ENCODE peak calls at places on chromosome 18, in five cellular contexts. One of them, this sample, is unnamed.

GRCh38 chr18:69898241-69898861 is 49.3 kb downstream of the CD226 start:
- DNase-seq in heart left ventricle: no peak
- DNase-seq in tibial nerve: no peak
- DNase-seq in right lobe of liver: no peak
- DNase-seq in body of pancreas: no peak
- DNase-seq in this sample: no peak

GRCh38 chr18:69838620-69839411 is 108.9 kb downstream of the CD226 start:
- DNase-seq in heart left ventricle: no peak
- DNase-seq in tibial nerve: no peak
- DNase-seq in right lobe of liver: no peak
- DNase-seq in body of pancreas: no peak
- DNase-seq in this sample: peak; percentile 34

GRCh38 chr18:5294618-5295230 is 802 bp downstream of the ZBTB14 start:
- DNase-seq in tibial nerve: no peak
- DNase-seq in heart left ventricle: peak; percentile 77
- DNase-seq in body of pancreas: no peak
- DNase-seq in right lobe of liver: peak; percentile 72
- DNase-seq in this sample: peak; percentile 44

GRCh38 chr18:39742015-39742466 is 2176.4 kb upstream of the CELF4 start:
- DNase-seq in right lobe of liver: no peak
- DNase-seq in body of pancreas: no peak
- DNase-seq in heart left ventricle: no peak
- DNase-seq in tibial nerve: no peak
- DNase-seq in this sample: no peak

GRCh38 chr18:40037386-40037785 is 1917.6 kb upstream of the PIK3C3 start:
- DNase-seq in body of pancreas: no peak
- DNase-seq in heart left ventricle: no peak
- DNase-seq in tibial nerve: no peak
- DNase-seq in right lobe of liver: no peak
- DNase-seq in this sample: no peak

GRCh38 chr18:64872710-64873458 is 724.0 kb upstream of the LINC00305 start:
- DNase-seq in body of pancreas: no peak
- DNase-seq in heart left ventricle: no peak
- DNase-seq in tibial nerve: no peak
- DNase-seq in right lobe of liver: no peak
- DNase-seq in this sample: no peak

GRCh38 chr18:75003089-75003488 is 205.8 kb downstream of the PTGR3 start:
- DNase-seq in tibial nerve: no peak
- DNase-seq in heart left ventricle: no peak
- DNase-seq in body of pancreas: no peak
- DNase-seq in right lobe of liver: no peak
- DNase-seq in this sample: no peak

GRCh38 chr18:60739212-60739611 is 366.6 kb upstream of the MC4R start:
- DNase-seq in body of pancreas: no peak
- DNase-seq in heart left ventricle: no peak
- DNase-seq in right lobe of liver: no peak
- DNase-seq in tibial nerve: no peak
- DNase-seq in this sample: no peak

GRCh38 chr18:26536032-26536431 is 12.3 kb downstream of the KCTD1 start:
- DNase-seq in right lobe of liver: no peak
- DNase-seq in body of pancreas: no peak
- DNase-seq in tibial nerve: no peak
- DNase-seq in heart left ventricle: no peak
- DNase-seq in this sample: no peak

GRCh38 chr18:30889582-30890301 is 152.8 kb downstream of the DSC3 start:
- DNase-seq in tibial nerve: no peak
- DNase-seq in heart left ventricle: no peak
- DNase-seq in body of pancreas: no peak
- DNase-seq in right lobe of liver: no peak
- DNase-seq in this sample: no peak

GRCh38 chr18:48161911-48162698 is 231.6 kb upstream of the SMAD2 start:
- DNase-seq in tibial nerve: no peak
- DNase-seq in body of pancreas: peak; percentile 71
- DNase-seq in right lobe of liver: no peak
- DNase-seq in heart left ventricle: peak; percentile 68
- DNase-seq in this sample: peak; percentile 59
- TF ChIP-seq POLR2A in tibial nerve: no peak
- TF ChIP-seq POLR2A in body of pancreas: no peak
- TF ChIP-seq POLR2A in right lobe of liver: no peak
- TF ChIP-seq POLR2A in heart left ventricle: no peak
- TF ChIP-seq POLR2A in this sample: peak; percentile 5

DNA sequence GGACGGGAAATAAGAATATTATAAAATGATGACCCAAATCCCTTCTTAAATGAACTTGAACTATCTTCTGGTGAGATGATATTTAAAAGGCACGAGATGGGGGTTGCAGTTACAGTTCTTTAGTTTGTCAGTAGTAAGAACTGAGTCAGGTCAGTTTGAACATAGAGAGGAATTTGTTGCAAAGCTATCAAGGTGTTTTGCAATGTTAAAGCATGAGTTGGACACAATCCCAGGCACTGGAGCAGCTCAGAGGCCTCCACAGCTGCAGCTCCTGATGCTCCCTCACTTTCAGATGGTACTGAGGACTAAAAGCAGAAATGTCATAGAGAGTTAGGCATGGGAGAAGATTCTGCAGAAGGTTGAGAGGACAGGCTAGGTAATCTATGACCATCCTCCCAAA is 236.0 kb downstream of the BCL2 start:
- DNase-seq in right lobe of liver: no peak
- DNase-seq in heart left ventricle: no peak
- DNase-seq in tibial nerve: no peak
- DNase-seq in body of pancreas: no peak
- DNase-seq in this sample: no peak
- TF ChIP-seq POLR2A in right lobe of liver: no peak
- TF ChIP-seq POLR2A in heart left ventricle: no peak
- TF ChIP-seq POLR2A in tibial nerve: no peak
- TF ChIP-seq POLR2A in body of pancreas: no peak
- TF ChIP-seq POLR2A in this sample: no peak

GRCh38 chr18:57922885-57923284 is 119.8 kb upstream of the ATP8B1 start:
- DNase-seq in body of pancreas: no peak
- DNase-seq in right lobe of liver: no peak
- DNase-seq in tibial nerve: no peak
- DNase-seq in heart left ventricle: no peak
- DNase-seq in this sample: no peak
- TF ChIP-seq POLR2A in body of pancreas: no peak
- TF ChIP-seq POLR2A in right lobe of liver: no peak
- TF ChIP-seq POLR2A in tibial nerve: no peak
- TF ChIP-seq POLR2A in heart left ventricle: no peak
- TF ChIP-seq POLR2A in this sample: no peak

DNA sequence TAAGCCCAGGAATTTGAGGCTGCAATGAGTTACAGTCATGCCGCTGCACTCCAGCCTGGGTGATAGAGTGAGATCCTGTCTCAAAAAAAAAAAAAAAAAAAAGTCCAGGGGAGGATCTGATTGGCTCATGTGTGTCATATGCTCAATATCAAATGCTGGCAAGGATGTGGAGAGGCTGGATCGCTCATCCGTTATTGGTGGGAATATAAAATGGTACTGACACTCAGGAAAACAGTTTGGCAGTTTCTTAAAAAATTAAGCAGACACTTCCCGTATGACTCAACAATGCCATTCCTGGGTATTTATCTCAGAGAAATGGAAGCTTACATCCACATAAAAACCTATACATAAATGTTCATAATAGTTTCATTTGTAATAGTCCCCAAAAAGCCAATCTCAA is 68.9 kb downstream of the MEX3C start:
- DNase-seq in heart left ventricle: no peak
- DNase-seq in tibial nerve: no peak
- DNase-seq in body of pancreas: no peak
- DNase-seq in right lobe of liver: no peak
- DNase-seq in this sample: no peak
- TF ChIP-seq POLR2A in heart left ventricle: no peak
- TF ChIP-seq POLR2A in tibial nerve: no peak
- TF ChIP-seq POLR2A in body of pancreas: no peak
- TF ChIP-seq POLR2A in right lobe of liver: no peak
- TF ChIP-seq POLR2A in this sample: no peak

GRCh38 chr18:21612125-21613100 is at the start of gene SNRPD1:
- DNase-seq in heart left ventricle: peak; percentile 91
- DNase-seq in body of pancreas: peak; percentile 84
- DNase-seq in right lobe of liver: peak; percentile 90
- DNase-seq in tibial nerve: peak; percentile 63
- DNase-seq in this sample: peak; percentile 73
- TF ChIP-seq POLR2A in heart left ventricle: peak; percentile 35
- TF ChIP-seq POLR2A in body of pancreas: peak; percentile 86
- TF ChIP-seq POLR2A in right lobe of liver: peak; percentile 76
- TF ChIP-seq POLR2A in tibial nerve: no peak
- TF ChIP-seq POLR2A in this sample: peak; percentile 84

GRCh38 chr18:79381811-79382311 is 13.9 kb upstream of the NFATC1 start:
- DNase-seq in body of pancreas: no peak
- DNase-seq in right lobe of liver: no peak
- DNase-seq in tibial nerve: no peak
- DNase-seq in heart left ventricle: no peak
- DNase-seq in this sample: no peak

GRCh38 chr18:79379931-79380815 is 15.6 kb upstream of the NFATC1 start:
- DNase-seq in tibial nerve: no peak
- DNase-seq in body of pancreas: no peak
- DNase-seq in right lobe of liver: no peak
- DNase-seq in heart left ventricle: no peak
- DNase-seq in this sample: no peak

GRCh38 chr18:79379251-79379905 is 16.4 kb upstream of the NFATC1 start:
- DNase-seq in tibial nerve: no peak
- DNase-seq in body of pancreas: no peak
- DNase-seq in right lobe of liver: no peak
- DNase-seq in heart left ventricle: no peak
- DNase-seq in this sample: no peak

GRCh38 chr18:79382681-79383387 is 12.9 kb upstream of the NFATC1 start:
- DNase-seq in body of pancreas: no peak
- DNase-seq in right lobe of liver: no peak
- DNase-seq in tibial nerve: no peak
- DNase-seq in heart left ventricle: no peak
- DNase-seq in this sample: no peak

GRCh38 chr18:79380816-79381806 is 14.6 kb upstream of the NFATC1 start:
- DNase-seq in heart left ventricle: no peak
- DNase-seq in right lobe of liver: no peak
- DNase-seq in tibial nerve: peak; percentile 65
- DNase-seq in body of pancreas: peak; percentile 67
- DNase-seq in this sample: no peak
- TF ChIP-seq POLR2A in heart left ventricle: no peak
- TF ChIP-seq POLR2A in right lobe of liver: no peak
- TF ChIP-seq POLR2A in tibial nerve: no peak
- TF ChIP-seq POLR2A in body of pancreas: no peak
- TF ChIP-seq POLR2A in this sample: no peak

GRCh38 chr18:45441110-45441842 is 174.0 kb upstream of the SLC14A2 start:
- DNase-seq in right lobe of liver: no peak
- DNase-seq in tibial nerve: no peak
- DNase-seq in heart left ventricle: no peak
- DNase-seq in body of pancreas: peak; percentile 35
- DNase-seq in this sample: no peak

GRCh38 chr18:45435810-45436209 is 179.5 kb upstream of the SLC14A2 start:
- DNase-seq in tibial nerve: no peak
- DNase-seq in right lobe of liver: no peak
- DNase-seq in body of pancreas: no peak
- DNase-seq in heart left ventricle: no peak
- DNase-seq in this sample: no peak

GRCh38 chr18:45440246-45440645 is 175.0 kb upstream of the SLC14A2 start:
- DNase-seq in heart left ventricle: no peak
- DNase-seq in right lobe of liver: no peak
- DNase-seq in body of pancreas: no peak
- DNase-seq in tibial nerve: no peak
- DNase-seq in this sample: no peak

GRCh38 chr18:45437399-45437798 is 177.9 kb upstream of the SLC14A2 start:
- DNase-seq in body of pancreas: no peak
- DNase-seq in right lobe of liver: no peak
- DNase-seq in heart left ventricle: no peak
- DNase-seq in tibial nerve: no peak
- DNase-seq in this sample: no peak
- TF ChIP-seq POLR2A in body of pancreas: no peak
- TF ChIP-seq POLR2A in right lobe of liver: no peak
- TF ChIP-seq POLR2A in heart left ventricle: no peak
- TF ChIP-seq POLR2A in tibial nerve: no peak
- TF ChIP-seq POLR2A in this sample: no peak

GRCh38 chr18:58670561-58671121 is 624 bp upstream of the MALT1 start:
- DNase-seq in right lobe of liver: no peak
- DNase-seq in tibial nerve: no peak
- DNase-seq in heart left ventricle: no peak
- DNase-seq in body of pancreas: no peak
- DNase-seq in this sample: peak; percentile 13

GRCh38 chr18:58668211-58668610 is 3.1 kb upstream of the MALT1 start:
- DNase-seq in heart left ventricle: no peak
- DNase-seq in right lobe of liver: no peak
- DNase-seq in tibial nerve: no peak
- DNase-seq in body of pancreas: no peak
- DNase-seq in this sample: no peak

GRCh38 chr18:58668897-58669296 is 2.4 kb upstream of the MALT1 start:
- DNase-seq in heart left ventricle: no peak
- DNase-seq in right lobe of liver: no peak
- DNase-seq in body of pancreas: no peak
- DNase-seq in tibial nerve: no peak
- DNase-seq in this sample: no peak

GRCh38 chr18:58671122-58671940 is at the start of gene MALT1:
- DNase-seq in tibial nerve: peak; percentile 83
- DNase-seq in heart left ventricle: peak; percentile 94
- DNase-seq in right lobe of liver: peak; percentile 98
- DNase-seq in body of pancreas: peak; percentile 91
- DNase-seq in this sample: peak; percentile 48

GRCh38 chr18:58669731-58670379 is 1.4 kb upstream of the MALT1 start:
- DNase-seq in heart left ventricle: no peak
- DNase-seq in tibial nerve: no peak
- DNase-seq in body of pancreas: no peak
- DNase-seq in right lobe of liver: no peak
- DNase-seq in this sample: peak; percentile 25
- TF ChIP-seq POLR2A in heart left ventricle: no peak
- TF ChIP-seq POLR2A in tibial nerve: no peak
- TF ChIP-seq POLR2A in body of pancreas: no peak
- TF ChIP-seq POLR2A in right lobe of liver: no peak
- TF ChIP-seq POLR2A in this sample: no peak

DNA sequence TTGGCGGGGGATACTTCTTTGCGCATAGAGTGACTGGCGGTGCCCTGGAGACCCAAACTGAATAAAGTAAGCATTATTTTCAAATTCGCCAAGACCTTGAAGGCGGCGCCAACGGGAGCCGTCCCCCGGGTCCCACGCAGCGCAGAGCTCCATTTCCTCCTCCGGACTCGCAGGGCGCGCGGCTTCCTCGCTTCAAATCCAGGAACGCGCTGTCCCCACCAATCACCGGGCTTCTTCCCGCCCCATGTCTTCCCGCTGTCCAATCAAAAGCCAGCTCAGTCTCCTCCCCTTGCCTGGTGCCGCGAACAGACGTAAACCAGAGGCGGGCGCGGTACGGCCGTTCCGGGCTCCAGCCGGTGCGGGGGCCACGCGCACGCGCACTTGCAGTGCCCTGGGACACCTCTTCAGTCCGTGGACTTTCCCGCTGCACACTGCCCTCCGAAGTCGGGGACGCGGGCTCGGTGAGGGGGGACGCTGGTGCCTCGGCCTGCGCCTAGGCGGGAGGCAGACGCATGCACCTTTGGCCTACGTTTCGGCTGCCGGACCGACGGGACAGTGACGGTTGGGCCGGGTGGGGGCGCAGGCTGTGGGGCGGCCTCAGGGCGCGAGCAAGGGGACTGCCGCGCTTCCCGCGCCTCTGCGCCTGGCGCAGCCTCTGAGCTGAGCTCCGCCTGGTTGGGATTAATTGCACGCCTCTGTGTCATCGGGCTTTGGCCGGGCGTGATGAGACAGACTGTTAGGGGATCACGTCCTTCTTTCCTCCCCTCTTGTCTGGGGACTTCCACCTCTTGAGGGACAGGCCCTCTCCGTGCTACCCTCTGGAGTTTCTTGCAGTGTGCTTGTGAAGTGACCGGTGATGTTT is at the start of gene CEP192:
- DNase-seq in heart left ventricle: peak; percentile 98
- DNase-seq in right lobe of liver: peak; percentile 99
- DNase-seq in body of pancreas: peak; percentile 98
- DNase-seq in tibial nerve: peak; percentile 94
- DNase-seq in this sample: peak; percentile 85
- TF ChIP-seq POLR2A in heart left ventricle: peak; percentile 89
- TF ChIP-seq POLR2A in right lobe of liver: peak; percentile 91
- TF ChIP-seq POLR2A in body of pancreas: peak; percentile 85
- TF ChIP-seq POLR2A in tibial nerve: peak; percentile 63
- TF ChIP-seq POLR2A in this sample: peak; percentile 96

This sample was measured in H54.